ENCODE peak calls at places on chromosomes 5 and 9, in four cellular contexts. B is neural progenitor cell, W is tibial artery, M is mammary epithelial cell. R is an unnamed sample.

GRCh38 chr5:13640270-13640669 is 304.2 kb downstream of the DNAH5 start:
- DNase-seq in B (no peak), W (no peak), M (no peak), R (no peak)

GRCh38 chr9:34097865-34098264 is 28.6 kb downstream of the DCAF12 start:
- DNase-seq in B (no peak), W (no peak), M (no peak), R (no peak)

GRCh38 chr5:31407921-31408714 is 123.8 kb downstream of the DROSHA start:
- DNase-seq in B (no peak), W (no peak), M (peak; percentile 47), R (no peak)

GRCh38 chr9:85036503-85036902 is 367.0 kb downstream of the NTRK2 start:
- DNase-seq in B (no peak), W (no peak), M (no peak), R (no peak)

GRCh38 chr5:150202501-150202900 is 12.6 kb downstream of the SLC6A7 start:
- DNase-seq in B (no peak), W (no peak), M (no peak), R (no peak)

GRCh38 chr9:133199648-133200321 is 9.3 kb downstream of the OBP2B start:
- DNase-seq in B (no peak), W (no peak), M (no peak), R (no peak)

GRCh38 chr9:89277454-89277853 is 33.5 kb upstream of the CKS2 start:
- DNase-seq in B (no peak), W (no peak), M (peak; percentile 45), R (no peak)

GRCh38 chr5:59724482-59725392 is 168.8 kb downstream of the PDE4D start:
- DNase-seq in B (peak; percentile 72), W (no peak), M (peak; percentile 35), R (no peak)

GRCh38 chr5:177496111-177497010 is 1.0 kb downstream of the PDLIM7 start:
- DNase-seq in B (peak; percentile 97), W (peak; percentile 86), M (peak; percentile 83), R (no peak)

GRCh38 chr9:20349568-20349967 is 272.7 kb downstream of the MLLT3 start:
- DNase-seq in B (no peak), W (no peak), M (no peak), R (no peak)

GRCh38 chr9:113622600-113623400 is 159.3 kb downstream of the RGS3 start:
- DNase-seq in B (no peak), W (no peak), M (peak; percentile 90), R (no peak)
- H3K27ac ChIP-seq in B (no peak overlapping the region), W (peak overlapping the region; percentile 79), M (peak overlapping the region; percentile 56), R (no peak overlapping the region)

GRCh38 chr5:170221319-170221718 is 11.5 kb upstream of the C5orf58 start:
- DNase-seq in B (peak; percentile 93), W (no peak), M (no peak), R (no peak)
- TF ChIP-seq CTCF in B (peak; percentile 54), W (no peak), M (no peak), R (no peak)

GRCh38 chr9:116088396-116088795 is 65.2 kb upstream of the PAPPA start:
- DNase-seq in B (no peak), W (no peak), M (no peak), R (no peak)

GRCh38 chr9:116090030-116090770 is 63.4 kb upstream of the PAPPA start:
- DNase-seq in B (no peak), W (no peak), M (peak; percentile 54), R (no peak)

GRCh38 chr9:116084497-116084896 is 69.1 kb upstream of the PAPPA start:
- DNase-seq in B (no peak), W (no peak), M (no peak), R (no peak)

GRCh38 chr9:116087751-116088194 is 65.8 kb upstream of the PAPPA start:
- DNase-seq in B (no peak), W (no peak), M (peak; percentile 84), R (no peak)

DNA sequence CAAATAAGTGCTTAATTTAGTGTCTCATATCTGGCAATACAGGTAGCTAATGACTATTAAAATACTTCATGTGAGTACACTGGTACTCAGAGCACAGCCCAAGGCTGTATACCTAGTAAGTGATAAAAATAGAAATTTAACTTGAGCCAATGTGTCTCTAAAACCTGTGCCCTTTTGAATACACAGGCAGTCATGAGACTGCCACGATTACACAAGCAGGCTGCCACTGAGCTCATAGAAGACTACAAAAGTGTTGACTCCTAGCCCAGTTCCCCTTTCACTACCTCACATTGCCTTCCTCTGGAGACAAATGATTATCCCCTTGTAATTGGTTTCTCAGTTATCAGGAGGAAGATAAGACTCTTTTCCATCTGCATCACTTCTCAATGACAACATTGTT is 66.3 kb upstream of the PAPPA start:
- DNase-seq in B (peak; percentile 18), W (peak; percentile 22), M (peak; percentile 78), R (no peak)
- H3K4me3 ChIP-seq in B (no peak overlapping the region), W (no peak overlapping the region), M (no peak overlapping the region), R (no peak overlapping the region)

GRCh38 chr5:72293495-72294055 is 26.5 kb downstream of the MRPS27 start:
- DNase-seq in B (no peak), W (no peak), M (no peak), R (no peak)

GRCh38 chr5:72294473-72294872 is 25.6 kb downstream of the MRPS27 start:
- DNase-seq in B (no peak), W (no peak), M (no peak), R (no peak)

GRCh38 chr5:72295539-72295938 is 24.5 kb downstream of the MRPS27 start:
- DNase-seq in B (no peak), W (no peak), M (no peak), R (no peak)

GRCh38 chr5:72298711-72299110 is 21.3 kb downstream of the MRPS27 start:
- DNase-seq in B (no peak), W (no peak), M (no peak), R (no peak)

DNA sequence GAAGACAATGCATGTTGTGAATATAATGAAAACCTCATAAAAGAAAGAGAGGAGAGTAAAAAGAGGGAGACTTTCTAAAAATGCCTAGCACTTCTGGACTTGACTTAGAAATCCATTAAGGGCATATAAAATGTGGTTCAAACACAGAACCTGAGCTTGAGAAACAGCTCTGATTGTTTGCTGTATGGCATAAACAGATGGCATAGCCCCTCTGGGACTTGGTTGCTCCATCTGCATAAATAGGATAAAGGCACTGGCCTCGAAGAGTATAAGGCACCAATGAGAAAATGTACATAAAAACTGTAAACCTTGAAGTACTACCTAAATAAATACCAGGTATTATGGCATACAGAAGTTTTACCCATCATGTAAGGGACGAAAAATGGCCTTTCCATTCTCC is 23.8 kb downstream of the MRPS27 start:
- DNase-seq in B (no peak), W (no peak), M (no peak), R (no peak)
- H3K27ac ChIP-seq in B (peak overlapping the region; percentile 39), W (peak overlapping the region; percentile 44), M (no peak overlapping the region), R (no peak overlapping the region)

R was measured in vagina.